ENCODE peak calls at places on chromosomes 12 and 14, in ten cellular contexts. E, F, V, R, K, H, X, B, S and P are unnamed samples.

GRCh38 chr14:100868621-100869370 is 34.7 kb downstream of the RTL1 start:
- DNase-seq in E (no peak), F (no peak), V (no peak), R (no peak), K (no peak), H (no peak), X (no peak), B (no peak), S (no peak), P (no peak)

GRCh38 chr14:23097786-23098185 is 2.5 kb downstream of the C14orf119 start:
- DNase-seq in E (no peak), F (peak; percentile 40), V (no peak), R (no peak), K (no peak), H (no peak), X (no peak), B (no peak), S (no peak), P (no peak)

GRCh38 chr12:79644274-79645234 is 46.2 kb downstream of the PAWR start:
- DNase-seq in E (no peak), F (no peak), V (no peak), R (no peak), K (no peak), H (no peak), X (no peak), B (no peak), S (no peak), P (no peak)

GRCh38 chr14:66233571-66233970 is 252.6 kb upstream of the CCDC196 start:
- DNase-seq in E (no peak), F (no peak), V (peak; percentile 8), R (no peak), K (no peak), H (no peak), X (no peak), B (no peak), S (no peak), P (no peak)

GRCh38 chr14:80504781-80505180 is 293.5 kb upstream of the DIO2 start:
- DNase-seq in E (no peak), F (no peak), V (no peak), R (no peak), K (no peak), H (no peak), X (no peak), B (no peak), S (no peak), P (no peak)

GRCh38 chr14:69268223-69268622 is 8.3 kb downstream of the GALNT16 start:
- DNase-seq in E (no peak), F (no peak), V (no peak), R (no peak), K (no peak), H (no peak), X (peak; percentile 30), B (peak; percentile 40), S (no peak), P (no peak)

GRCh38 chr12:44509471-44509870 is 366.6 kb downstream of the NELL2 start:
- DNase-seq in E (no peak), F (no peak), V (no peak), R (no peak), K (no peak), H (no peak), X (peak; percentile 1), B (no peak), S (no peak), P (no peak)

GRCh38 chr14:70036665-70037064 is 152.1 kb downstream of the SLC8A3 start:
- DNase-seq in E (no peak), F (no peak), V (no peak), R (no peak), K (no peak), H (no peak), X (no peak), B (no peak), S (no peak), P (peak; percentile 25)

GRCh38 chr14:25226214-25226613 is 176.3 kb upstream of the STXBP6 start:
- DNase-seq in E (no peak), F (no peak), V (no peak), R (no peak), K (no peak), H (no peak), X (no peak), B (no peak), S (no peak), P (no peak)

GRCh38 chr12:122350444-122350843 is 72.0 kb downstream of the CLIP1 start:
- DNase-seq in E (no peak), F (no peak), V (peak; percentile 32), R (no peak), K (no peak), H (no peak), X (no peak), B (peak; percentile 94), S (no peak), P (no peak)

GRCh38 chr12:7061138-7061537 is 620 bp downstream of the C1S start:
- DNase-seq in E (no peak), F (no peak), V (no peak), R (no peak), K (no peak), H (no peak), X (no peak), B (no peak), S (no peak), P (no peak)

DNA sequence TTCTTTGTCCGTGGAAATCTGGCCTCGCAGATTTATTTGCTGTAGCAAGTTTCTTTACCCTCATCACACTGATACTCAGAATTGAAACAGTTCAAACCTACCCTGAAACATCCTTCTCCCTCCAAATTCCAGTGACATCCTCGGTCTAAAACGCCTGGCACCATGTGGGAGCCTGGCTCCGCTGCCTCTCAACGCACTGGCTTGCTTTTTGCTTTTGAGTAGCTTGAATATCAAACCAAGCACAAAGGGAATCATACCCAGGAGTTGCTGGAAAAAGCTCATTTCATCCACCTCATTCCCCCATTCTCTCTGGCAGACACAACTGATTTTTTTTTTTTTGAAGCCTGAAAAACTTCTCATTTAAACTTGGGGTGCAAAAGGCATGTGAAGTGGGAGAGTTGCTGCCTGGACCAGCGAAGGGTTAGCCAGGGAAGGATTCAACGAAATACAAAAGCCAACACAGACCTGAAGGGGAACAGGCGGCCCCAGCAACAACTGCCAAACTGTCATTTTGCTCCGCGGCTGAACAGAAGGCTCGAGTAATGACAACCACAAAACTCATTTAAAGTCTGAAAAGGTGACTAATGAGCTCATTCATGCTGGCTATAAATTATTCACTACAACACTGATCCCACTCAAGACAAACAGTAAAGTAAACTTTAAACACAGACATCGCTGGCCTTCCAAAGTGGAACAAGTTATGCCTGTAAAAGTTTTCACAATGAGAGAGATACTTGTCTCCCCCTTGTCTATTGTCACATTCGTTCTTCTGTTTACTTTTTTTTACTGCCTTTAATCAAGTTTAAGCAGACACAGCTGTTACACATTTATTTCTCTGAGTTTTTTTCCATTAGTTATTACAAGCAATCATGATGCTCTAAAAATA is 12.4 kb upstream of the FOXN3 start:
- DNase-seq in E (no peak), F (no peak), V (peak; percentile 28), R (no peak), K (peak; percentile 65), H (no peak), X (no peak), B (no peak), S (peak; percentile 44), P (peak; percentile 47)
- H3K4me3 ChIP-seq in E (no peak overlapping the region), F (no peak overlapping the region), V (peak overlapping the region; percentile 35), R (no peak overlapping the region), K (no peak overlapping the region), H (no peak overlapping the region), X (no peak overlapping the region), B (no peak overlapping the region), S (no peak overlapping the region), P (no peak overlapping the region)

GRCh38 chr12:32558941-32559340 is 120.2 kb upstream of the DNM1L start:
- DNase-seq in E (peak; percentile 59), F (no peak), V (no peak), R (no peak), K (no peak), H (no peak), X (no peak), B (peak; percentile 62), S (no peak), P (no peak)
- TF ChIP-seq CTCF in E (no peak), F (no peak), V (no peak), R (no peak), K (no peak), H (no peak), X (no peak), B (no peak), S (no peak), P (no peak)

GRCh38 chr12:49546481-49546880 is 7.7 kb downstream of the KCNH3 start:
- DNase-seq in E (no peak), F (no peak), V (peak; percentile 21), R (no peak), K (no peak), H (no peak), X (no peak), B (no peak), S (no peak), P (no peak)

GRCh38 chr12:49549735-49550710 is 11.2 kb downstream of the KCNH3 start:
- DNase-seq in E (no peak), F (no peak), V (peak; percentile 20), R (no peak), K (no peak), H (no peak), X (no peak), B (no peak), S (no peak), P (no peak)

GRCh38 chr12:49548822-49549648 is 10.2 kb downstream of the KCNH3 start:
- DNase-seq in E (no peak), F (peak; percentile 34), V (peak; percentile 38), R (peak; percentile 24), K (no peak), H (peak; percentile 39), X (no peak), B (peak; percentile 21), S (no peak), P (no peak)

GRCh38 chr12:49547090-49547690 is 8.4 kb downstream of the KCNH3 start:
- DNase-seq in E (no peak), F (no peak), V (peak; percentile 13), R (no peak), K (peak; percentile 44), H (no peak), X (no peak), B (no peak), S (no peak), P (peak; percentile 44)

DNA sequence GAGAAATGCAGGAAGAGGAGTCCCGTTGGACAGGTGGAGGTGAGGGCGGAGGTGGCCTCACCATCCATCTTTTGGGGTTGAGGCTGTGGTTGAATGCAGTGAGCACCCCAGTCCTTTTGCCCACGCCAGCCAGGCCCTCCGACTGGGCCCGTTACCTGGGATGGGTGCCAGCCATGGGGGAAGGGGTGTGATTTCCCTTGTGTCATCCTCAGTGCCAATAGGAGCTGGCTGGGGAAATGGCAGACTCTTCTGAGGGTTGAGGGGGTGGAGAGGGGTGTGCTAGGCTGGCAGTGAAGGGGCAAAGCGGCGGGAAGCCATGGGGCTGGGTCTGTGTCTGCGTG is 9.6 kb downstream of the KCNH3 start:
- DNase-seq in E (no peak), F (no peak), V (peak; percentile 27), R (no peak), K (no peak), H (no peak), X (no peak), B (no peak), S (no peak), P (no peak)
- H3K4me3 ChIP-seq in E (no peak overlapping the region), F (no peak overlapping the region), V (no peak overlapping the region), R (no peak overlapping the region), K (no peak overlapping the region), H (peak overlapping the region; percentile 43), X (peak overlapping the region; percentile 43), B (no peak overlapping the region), S (no peak overlapping the region), P (no peak overlapping the region)

GRCh38 chr12:52952082-52952801 is 3.3 kb downstream of the KRT18 start:
- DNase-seq in E (no peak), F (peak; percentile 57), V (no peak), R (peak; percentile 63), K (peak; percentile 28), H (peak; percentile 80), X (no peak), B (peak; percentile 41), S (no peak), P (peak; percentile 40)
- TF ChIP-seq CTCF in E (no peak), F (peak; percentile 51), V (peak; percentile 61), R (no peak), K (peak; percentile 44), H (no peak), X (peak; percentile 11), B (no peak), S (peak; percentile 21), P (peak; percentile 17)